ENCODE peak calls at places on chromosomes 13 and 19, in five cellular contexts. One of them, this sample, is unnamed.

GRCh38 chr19:7799640-7800355 is 30.2 kb upstream of the EVI5L start:
- DNase-seq in T1000: no peak
- DNase-seq in psoas muscle: no peak
- DNase-seq in fibroblast of the aortic adventitia: peak
- DNase-seq in stimulated activated CD4-positive, alpha-beta T cell treated with anti-CD3 and anti-CD28 coated beads, Interleukin-1b, Interleukin-23, amount 100 ng/mL, for 1 hour: peak
- DNase-seq in this sample: peak

GRCh38 chr13:44818428-44818827 is 170.8 kb downstream of the NUFIP1 start:
- DNase-seq in T1000: no peak
- DNase-seq in fibroblast of the aortic adventitia: no peak
- DNase-seq in stimulated activated CD4-positive, alpha-beta T cell treated with anti-CD3 and anti-CD28 coated beads, Interleukin-1b, Interleukin-23, amount 100 ng/mL, for 1 hour: no peak
- DNase-seq in psoas muscle: no peak
- DNase-seq in this sample: no peak

GRCh38 chr13:48334534-48335127 is 31.1 kb downstream of the RB1 start:
- DNase-seq in psoas muscle: no peak
- DNase-seq in T1000: no peak
- DNase-seq in stimulated activated CD4-positive, alpha-beta T cell treated with anti-CD3 and anti-CD28 coated beads, Interleukin-1b, Interleukin-23, amount 100 ng/mL, for 1 hour: no peak
- DNase-seq in fibroblast of the aortic adventitia: peak
- DNase-seq in this sample: no peak

GRCh38 chr13:42211704-42212103 is 60.2 kb upstream of the AKAP11 start:
- DNase-seq in T1000: no peak
- DNase-seq in fibroblast of the aortic adventitia: peak
- DNase-seq in stimulated activated CD4-positive, alpha-beta T cell treated with anti-CD3 and anti-CD28 coated beads, Interleukin-1b, Interleukin-23, amount 100 ng/mL, for 1 hour: no peak
- DNase-seq in psoas muscle: no peak
- DNase-seq in this sample: no peak

GRCh38 chr19:11265785-11266236 is 3.5 kb upstream of the DOCK6 start:
- DNase-seq in T1000: no peak
- DNase-seq in fibroblast of the aortic adventitia: peak
- DNase-seq in stimulated activated CD4-positive, alpha-beta T cell treated with anti-CD3 and anti-CD28 coated beads, Interleukin-1b, Interleukin-23, amount 100 ng/mL, for 1 hour: no peak
- DNase-seq in psoas muscle: no peak
- DNase-seq in this sample: no peak

GRCh38 chr19:55377356-55378131 is 918 bp downstream of the TMEM190 start:
- DNase-seq in stimulated activated CD4-positive, alpha-beta T cell treated with anti-CD3 and anti-CD28 coated beads, Interleukin-1b, Interleukin-23, amount 100 ng/mL, for 1 hour: no peak
- DNase-seq in fibroblast of the aortic adventitia: no peak
- DNase-seq in T1000: no peak
- DNase-seq in psoas muscle: no peak
- DNase-seq in this sample: no peak

GRCh38 chr13:95002126-95002525 is 289.8 kb upstream of the SOX21 start:
- DNase-seq in fibroblast of the aortic adventitia: no peak
- DNase-seq in T1000: no peak
- DNase-seq in stimulated activated CD4-positive, alpha-beta T cell treated with anti-CD3 and anti-CD28 coated beads, Interleukin-1b, Interleukin-23, amount 100 ng/mL, for 1 hour: no peak
- DNase-seq in psoas muscle: no peak
- DNase-seq in this sample: no peak

GRCh38 chr19:55644842-55645511 is 1.5 kb downstream of the ZNF581 start:
- DNase-seq in fibroblast of the aortic adventitia: no peak
- DNase-seq in stimulated activated CD4-positive, alpha-beta T cell treated with anti-CD3 and anti-CD28 coated beads, Interleukin-1b, Interleukin-23, amount 100 ng/mL, for 1 hour: no peak
- DNase-seq in T1000: no peak
- DNase-seq in psoas muscle: no peak
- DNase-seq in this sample: peak

GRCh38 chr19:13850910-13851753 is 25.8 kb upstream of the NANOS3 start:
- DNase-seq in psoas muscle: peak
- DNase-seq in fibroblast of the aortic adventitia: peak
- DNase-seq in T1000: peak
- DNase-seq in stimulated activated CD4-positive, alpha-beta T cell treated with anti-CD3 and anti-CD28 coated beads, Interleukin-1b, Interleukin-23, amount 100 ng/mL, for 1 hour: no peak
- DNase-seq in this sample: peak

GRCh38 chr19:18500376-18500775 is 21.5 kb downstream of the ELL start:
- DNase-seq in T1000: no peak
- DNase-seq in fibroblast of the aortic adventitia: peak
- DNase-seq in psoas muscle: no peak
- DNase-seq in stimulated activated CD4-positive, alpha-beta T cell treated with anti-CD3 and anti-CD28 coated beads, Interleukin-1b, Interleukin-23, amount 100 ng/mL, for 1 hour: no peak
- DNase-seq in this sample: no peak

GRCh38 chr13:50845211-50845610 is 1.7 kb upstream of the DLEU7 start:
- DNase-seq in T1000: no peak
- DNase-seq in fibroblast of the aortic adventitia: peak
- DNase-seq in psoas muscle: no peak
- DNase-seq in stimulated activated CD4-positive, alpha-beta T cell treated with anti-CD3 and anti-CD28 coated beads, Interleukin-1b, Interleukin-23, amount 100 ng/mL, for 1 hour: no peak
- DNase-seq in this sample: no peak

GRCh38 chr19:39497850-39498261 is 891 bp upstream of the DLL3 start:
- DNase-seq in stimulated activated CD4-positive, alpha-beta T cell treated with anti-CD3 and anti-CD28 coated beads, Interleukin-1b, Interleukin-23, amount 100 ng/mL, for 1 hour: no peak
- DNase-seq in T1000: peak
- DNase-seq in fibroblast of the aortic adventitia: peak
- DNase-seq in psoas muscle: no peak
- DNase-seq in this sample: peak

GRCh38 chr19:19948800-19949199 is 48.1 kb downstream of the ZNF93 start:
- DNase-seq in psoas muscle: no peak
- DNase-seq in stimulated activated CD4-positive, alpha-beta T cell treated with anti-CD3 and anti-CD28 coated beads, Interleukin-1b, Interleukin-23, amount 100 ng/mL, for 1 hour: no peak
- DNase-seq in fibroblast of the aortic adventitia: no peak
- DNase-seq in T1000: no peak
- DNase-seq in this sample: no peak

GRCh38 chr13:23743269-23743668 is 145.9 kb downstream of the MIPEP start:
- DNase-seq in fibroblast of the aortic adventitia: no peak
- DNase-seq in psoas muscle: no peak
- DNase-seq in stimulated activated CD4-positive, alpha-beta T cell treated with anti-CD3 and anti-CD28 coated beads, Interleukin-1b, Interleukin-23, amount 100 ng/mL, for 1 hour: no peak
- DNase-seq in T1000: no peak
- DNase-seq in this sample: no peak

GRCh38 chr19:32201661-32202060 is 143.7 kb upstream of the ZNF507 start:
- DNase-seq in psoas muscle: no peak
- DNase-seq in T1000: no peak
- DNase-seq in stimulated activated CD4-positive, alpha-beta T cell treated with anti-CD3 and anti-CD28 coated beads, Interleukin-1b, Interleukin-23, amount 100 ng/mL, for 1 hour: no peak
- DNase-seq in fibroblast of the aortic adventitia: no peak
- DNase-seq in this sample: no peak